ENCODE peak calls at places on chromosomes 11 and 22, in eight cellular contexts. One of them, this sample, is unnamed.

GRCh38 chr22:23264610-23265388 is 84.5 kb downstream of the BCR start:
- DNase-seq in GM23338: no peak
- DNase-seq in psoas muscle: no peak
- DNase-seq in heart left ventricle: no peak
- DNase-seq in left ventricle myocardium inferior: no peak
- DNase-seq in heart right ventricle: no peak
- DNase-seq in breast epithelium: no peak
- DNase-seq in WERI-Rb-1: no peak
- DNase-seq in this sample: no peak

GRCh38 chr11:76648929-76649328 is 21.6 kb downstream of the LRRC32 start:
- DNase-seq in GM23338: no peak
- DNase-seq in psoas muscle: no peak
- DNase-seq in heart left ventricle: no peak
- DNase-seq in left ventricle myocardium inferior: no peak
- DNase-seq in heart right ventricle: no peak
- DNase-seq in breast epithelium: no peak
- DNase-seq in WERI-Rb-1: no peak
- DNase-seq in this sample: no peak

GRCh38 chr11:40125054-40125453 is 1334.4 kb downstream of the LRRC4C start:
- DNase-seq in GM23338: peak; percentile 38
- DNase-seq in psoas muscle: no peak
- DNase-seq in heart left ventricle: no peak
- DNase-seq in left ventricle myocardium inferior: no peak
- DNase-seq in heart right ventricle: no peak
- DNase-seq in breast epithelium: no peak
- DNase-seq in WERI-Rb-1: no peak
- DNase-seq in this sample: no peak

GRCh38 chr11:116579857-116580727 is 192.7 kb downstream of the BUD13 start:
- DNase-seq in GM23338: peak; percentile 78
- DNase-seq in psoas muscle: no peak
- DNase-seq in heart left ventricle: no peak
- DNase-seq in left ventricle myocardium inferior: no peak
- DNase-seq in heart right ventricle: no peak
- DNase-seq in breast epithelium: no peak
- DNase-seq in WERI-Rb-1: peak; percentile 80
- DNase-seq in this sample: no peak

GRCh38 chr11:128504489-128504888 is 82.9 kb downstream of the ETS1 start:
- DNase-seq in GM23338: no peak
- DNase-seq in psoas muscle: no peak
- DNase-seq in heart left ventricle: no peak
- DNase-seq in left ventricle myocardium inferior: no peak
- DNase-seq in heart right ventricle: no peak
- DNase-seq in breast epithelium: no peak
- DNase-seq in WERI-Rb-1: no peak
- DNase-seq in this sample: no peak

GRCh38 chr11:60771879-60772525 is 13.1 kb upstream of the MS4A10 start:
- DNase-seq in GM23338: no peak
- DNase-seq in psoas muscle: no peak
- DNase-seq in heart left ventricle: no peak
- DNase-seq in left ventricle myocardium inferior: no peak
- DNase-seq in heart right ventricle: no peak
- DNase-seq in breast epithelium: peak; percentile 33
- DNase-seq in WERI-Rb-1: no peak
- DNase-seq in this sample: no peak

GRCh38 chr11:89267660-89268302 is 90.1 kb downstream of the TYR start:
- DNase-seq in GM23338: no peak
- DNase-seq in psoas muscle: no peak
- DNase-seq in heart left ventricle: no peak
- DNase-seq in left ventricle myocardium inferior: no peak
- DNase-seq in heart right ventricle: no peak
- DNase-seq in breast epithelium: no peak
- DNase-seq in WERI-Rb-1: no peak
- DNase-seq in this sample: no peak

GRCh38 chr11:117502285-117502856 is 174.7 kb downstream of the CEP164 start:
- DNase-seq in GM23338: peak; percentile 20
- DNase-seq in psoas muscle: no peak
- DNase-seq in heart left ventricle: no peak
- DNase-seq in left ventricle myocardium inferior: no peak
- DNase-seq in heart right ventricle: no peak
- DNase-seq in breast epithelium: no peak
- DNase-seq in WERI-Rb-1: no peak
- DNase-seq in this sample: no peak

GRCh38 chr11:71183878-71184277 is 68.5 kb downstream of the SHANK2 start:
- DNase-seq in GM23338: no peak
- DNase-seq in psoas muscle: no peak
- DNase-seq in heart left ventricle: no peak
- DNase-seq in left ventricle myocardium inferior: no peak
- DNase-seq in heart right ventricle: no peak
- DNase-seq in breast epithelium: no peak
- DNase-seq in WERI-Rb-1: no peak
- DNase-seq in this sample: peak; percentile 25

GRCh38 chr22:21643533-21644357 is 1.6 kb downstream of the SDF2L1 start:
- DNase-seq in GM23338: no peak
- DNase-seq in psoas muscle: no peak
- DNase-seq in heart left ventricle: no peak
- DNase-seq in left ventricle myocardium inferior: no peak
- DNase-seq in heart right ventricle: no peak
- DNase-seq in breast epithelium: no peak
- DNase-seq in WERI-Rb-1: no peak
- DNase-seq in this sample: no peak

GRCh38 chr11:120208012-120208441 is 2.8 kb upstream of the OAF start:
- DNase-seq in GM23338: no peak
- DNase-seq in psoas muscle: no peak
- DNase-seq in heart left ventricle: peak; percentile 28
- DNase-seq in left ventricle myocardium inferior: no peak
- DNase-seq in heart right ventricle: no peak
- DNase-seq in breast epithelium: no peak
- DNase-seq in WERI-Rb-1: no peak
- DNase-seq in this sample: no peak

GRCh38 chr22:35102663-35103062 is 36.7 kb downstream of the ISX start:
- DNase-seq in GM23338: peak; percentile 82
- DNase-seq in psoas muscle: no peak
- DNase-seq in heart left ventricle: no peak
- DNase-seq in left ventricle myocardium inferior: no peak
- DNase-seq in heart right ventricle: no peak
- DNase-seq in breast epithelium: no peak
- DNase-seq in WERI-Rb-1: no peak
- DNase-seq in this sample: no peak

GRCh38 chr11:18171377-18172000 is 1.1 kb upstream of the MRGPRX4 start:
- DNase-seq in GM23338: peak; percentile 71
- DNase-seq in psoas muscle: no peak
- DNase-seq in heart left ventricle: no peak
- DNase-seq in left ventricle myocardium inferior: no peak
- DNase-seq in heart right ventricle: no peak
- DNase-seq in breast epithelium: no peak
- DNase-seq in WERI-Rb-1: peak; percentile 51
- DNase-seq in this sample: no peak

GRCh38 chr11:131422491-131422890 is 52.1 kb downstream of the NTM start:
- DNase-seq in GM23338: no peak
- DNase-seq in psoas muscle: no peak
- DNase-seq in heart left ventricle: no peak
- DNase-seq in left ventricle myocardium inferior: no peak
- DNase-seq in heart right ventricle: no peak
- DNase-seq in breast epithelium: no peak
- DNase-seq in WERI-Rb-1: no peak
- DNase-seq in this sample: no peak

GRCh38 chr22:38755155-38755910 is 465 bp downstream of the SUN2 start:
- DNase-seq in GM23338: peak; percentile 66
- DNase-seq in psoas muscle: peak; percentile 98
- DNase-seq in heart left ventricle: peak; percentile 97
- DNase-seq in left ventricle myocardium inferior: peak; percentile 95
- DNase-seq in heart right ventricle: peak; percentile 95
- DNase-seq in breast epithelium: peak; percentile 90
- DNase-seq in WERI-Rb-1: peak; percentile 68
- DNase-seq in this sample: peak; percentile 89

GRCh38 chr11:11177156-11177808 is 175.8 kb downstream of the CSNK2A3 start:
- DNase-seq in GM23338: no peak
- DNase-seq in psoas muscle: no peak
- DNase-seq in heart left ventricle: no peak
- DNase-seq in left ventricle myocardium inferior: no peak
- DNase-seq in heart right ventricle: no peak
- DNase-seq in breast epithelium: no peak
- DNase-seq in WERI-Rb-1: no peak
- DNase-seq in this sample: no peak

GRCh38 chr11:113841691-113842090 is 33.7 kb downstream of the USP28 start:
- DNase-seq in GM23338: no peak
- DNase-seq in psoas muscle: no peak
- DNase-seq in heart left ventricle: no peak
- DNase-seq in left ventricle myocardium inferior: no peak
- DNase-seq in heart right ventricle: no peak
- DNase-seq in breast epithelium: no peak
- DNase-seq in WERI-Rb-1: no peak
- DNase-seq in this sample: no peak

GRCh38 chr11:102513869-102514268 is 16.7 kb downstream of the MMP7 start:
- DNase-seq in GM23338: no peak
- DNase-seq in psoas muscle: peak; percentile 27
- DNase-seq in heart left ventricle: no peak
- DNase-seq in left ventricle myocardium inferior: no peak
- DNase-seq in heart right ventricle: no peak
- DNase-seq in breast epithelium: peak; percentile 85
- DNase-seq in WERI-Rb-1: no peak
- DNase-seq in this sample: no peak

GRCh38 chr11:93512073-93512475 is 31.1 kb downstream of the SMCO4 start:
- DNase-seq in GM23338: no peak
- DNase-seq in psoas muscle: no peak
- DNase-seq in heart left ventricle: no peak
- DNase-seq in left ventricle myocardium inferior: no peak
- DNase-seq in heart right ventricle: no peak
- DNase-seq in breast epithelium: no peak
- DNase-seq in WERI-Rb-1: no peak
- DNase-seq in this sample: no peak

GRCh38 chr11:58616594-58616993 is 5.9 kb upstream of the CNTF start:
- DNase-seq in GM23338: no peak
- DNase-seq in psoas muscle: peak; percentile 73
- DNase-seq in heart left ventricle: no peak
- DNase-seq in left ventricle myocardium inferior: peak; percentile 35
- DNase-seq in heart right ventricle: peak; percentile 30
- DNase-seq in breast epithelium: no peak
- DNase-seq in WERI-Rb-1: no peak
- DNase-seq in this sample: no peak

GRCh38 chr11:61712301-61712700 is 32.1 kb downstream of the DAGLA start:
- DNase-seq in GM23338: no peak
- DNase-seq in psoas muscle: no peak
- DNase-seq in heart left ventricle: no peak
- DNase-seq in left ventricle myocardium inferior: no peak
- DNase-seq in heart right ventricle: no peak
- DNase-seq in breast epithelium: no peak
- DNase-seq in WERI-Rb-1: no peak
- DNase-seq in this sample: no peak

GRCh38 chr22:49466926-49467590 is 360.6 kb downstream of the BRD1 start:
- DNase-seq in GM23338: no peak
- DNase-seq in psoas muscle: no peak
- DNase-seq in heart left ventricle: no peak
- DNase-seq in left ventricle myocardium inferior: no peak
- DNase-seq in heart right ventricle: no peak
- DNase-seq in breast epithelium: no peak
- DNase-seq in WERI-Rb-1: no peak
- DNase-seq in this sample: no peak
- H3K27ac ChIP-seq in GM23338: no peak overlapping the region
- H3K27ac ChIP-seq in psoas muscle: no peak overlapping the region
- H3K27ac ChIP-seq in heart left ventricle: no peak overlapping the region
- H3K27ac ChIP-seq in left ventricle myocardium inferior: no peak overlapping the region
- H3K27ac ChIP-seq in heart right ventricle: no peak overlapping the region
- H3K27ac ChIP-seq in breast epithelium: no peak overlapping the region
- H3K27ac ChIP-seq in WERI-Rb-1: no peak overlapping the region
- H3K27ac ChIP-seq in this sample: no peak overlapping the region

DNA sequence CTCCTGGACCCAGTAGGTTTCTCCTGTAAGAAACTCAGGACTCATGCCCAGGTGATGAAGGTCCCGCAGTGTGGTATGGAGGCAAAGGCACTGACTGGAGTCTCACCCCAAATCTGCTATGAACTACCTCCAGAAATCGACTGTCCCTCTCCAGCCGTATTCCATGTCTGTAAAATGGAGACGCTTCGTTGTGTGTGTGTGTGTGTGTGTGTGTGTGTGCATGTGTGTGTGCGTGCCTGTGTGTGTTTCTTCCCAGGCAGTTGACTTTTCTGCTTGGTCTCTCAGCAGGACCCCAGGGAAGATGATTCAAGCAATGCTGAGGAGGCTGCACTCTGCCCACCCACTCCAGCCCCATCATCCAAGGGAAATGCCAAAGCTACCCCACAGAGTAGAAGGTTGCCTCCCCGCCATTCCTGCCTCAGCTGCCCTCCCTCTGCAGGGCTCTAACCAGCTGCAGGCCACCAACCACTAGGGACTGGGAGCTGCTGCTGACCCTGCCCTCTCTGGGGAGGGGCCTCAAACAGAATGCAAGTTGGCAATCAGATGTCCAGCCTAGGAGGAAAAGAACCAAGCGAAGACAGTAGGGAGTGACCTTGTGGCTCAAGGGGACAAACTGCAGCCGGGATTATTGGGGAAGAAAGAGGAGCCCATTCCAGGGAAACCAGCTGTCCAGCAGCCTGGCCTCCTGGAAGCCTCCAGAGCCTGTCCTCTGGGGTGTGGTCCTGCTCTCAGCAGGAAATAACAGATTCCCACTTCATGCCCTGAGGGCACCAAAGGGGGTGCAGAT is 56.2 kb downstream of the SLC22A12 start:
- DNase-seq in GM23338: no peak
- DNase-seq in psoas muscle: no peak
- DNase-seq in heart left ventricle: no peak
- DNase-seq in left ventricle myocardium inferior: no peak
- DNase-seq in heart right ventricle: no peak
- DNase-seq in breast epithelium: no peak
- DNase-seq in WERI-Rb-1: no peak
- DNase-seq in this sample: no peak
- H3K4me3 ChIP-seq in GM23338: no peak overlapping the region
- H3K4me3 ChIP-seq in psoas muscle: no peak overlapping the region
- H3K4me3 ChIP-seq in heart left ventricle: no peak overlapping the region
- H3K4me3 ChIP-seq in left ventricle myocardium inferior: no peak overlapping the region
- H3K4me3 ChIP-seq in heart right ventricle: no peak overlapping the region
- H3K4me3 ChIP-seq in breast epithelium: no peak overlapping the region
- H3K4me3 ChIP-seq in WERI-Rb-1: no peak overlapping the region
- H3K4me3 ChIP-seq in this sample: no peak overlapping the region

GRCh38 chr22:45340323-45340722 is 30.6 kb downstream of the FAM118A start:
- DNase-seq in GM23338: no peak
- DNase-seq in psoas muscle: no peak
- DNase-seq in heart left ventricle: no peak
- DNase-seq in left ventricle myocardium inferior: no peak
- DNase-seq in heart right ventricle: no peak
- DNase-seq in breast epithelium: no peak
- DNase-seq in WERI-Rb-1: no peak
- DNase-seq in this sample: no peak
- H3K36me3 ChIP-seq in GM23338: peaks cover 15% of the 10 kb centered on the region
- H3K36me3 ChIP-seq in psoas muscle: peaks cover 53% of the 10 kb centered on the region
- H3K36me3 ChIP-seq in heart left ventricle: peaks cover 67% of the 10 kb centered on the region
- H3K36me3 ChIP-seq in left ventricle myocardium inferior: peaks cover 33% of the 10 kb centered on the region
- H3K36me3 ChIP-seq in heart right ventricle: no peaks in the 10 kb centered on the region
- H3K36me3 ChIP-seq in breast epithelium: no peaks in the 10 kb centered on the region
- H3K36me3 ChIP-seq in WERI-Rb-1: peaks cover 32% of the 10 kb centered on the region
- H3K36me3 ChIP-seq in this sample: peaks cover 30% of the 10 kb centered on the region

DNA sequence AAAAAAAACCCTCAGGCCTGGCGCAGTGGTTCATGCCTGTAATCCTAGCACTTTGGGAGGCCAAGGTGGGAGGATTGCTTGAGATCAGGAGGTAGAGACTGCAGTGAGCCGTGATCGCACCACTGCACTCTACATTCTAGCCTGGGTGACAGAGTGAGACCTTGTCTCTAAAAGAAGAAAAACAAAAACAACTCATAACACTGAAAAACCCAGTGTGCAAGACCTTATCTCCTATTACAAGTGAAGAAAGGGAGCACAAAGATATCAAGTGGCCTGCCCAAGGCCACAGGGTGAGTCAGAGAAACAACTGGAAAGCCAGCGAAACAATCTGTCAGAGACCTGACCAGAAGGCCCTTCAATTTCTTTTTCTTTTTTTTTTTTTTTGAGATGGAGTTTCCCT is 2.5 kb downstream of the TXN2 start:
- DNase-seq in GM23338: no peak
- DNase-seq in psoas muscle: no peak
- DNase-seq in heart left ventricle: no peak
- DNase-seq in left ventricle myocardium inferior: no peak
- DNase-seq in heart right ventricle: no peak
- DNase-seq in breast epithelium: no peak
- DNase-seq in WERI-Rb-1: no peak
- DNase-seq in this sample: no peak
- H3K27ac ChIP-seq in GM23338: no peak overlapping the region
- H3K27ac ChIP-seq in psoas muscle: no peak overlapping the region
- H3K27ac ChIP-seq in heart left ventricle: no peak overlapping the region
- H3K27ac ChIP-seq in left ventricle myocardium inferior: no peak overlapping the region
- H3K27ac ChIP-seq in heart right ventricle: no peak overlapping the region
- H3K27ac ChIP-seq in breast epithelium: no peak overlapping the region
- H3K27ac ChIP-seq in WERI-Rb-1: no peak overlapping the region
- H3K27ac ChIP-seq in this sample: no peak overlapping the region